ENCODE peak calls at places on chromosomes 11 and 22, in nine cellular contexts. B is M059J, O is PC-3, F is midbrain, H is NCI-H2171 treated with DMSO at 0.1 percent for 48 hours, D is pons, N is WERI-Rb-1, L is T47D, Z is brain microvascular endothelial cell. P is an unnamed sample.

GRCh38 chr22:29816539-29816938 is 21.5 kb downstream of the ASCC2 start:
- DNase-seq in B (no peak), O (no peak), F (no peak), H (peak; percentile 83), D (no peak), N (no peak), L (no peak), Z (no peak), P (no peak)

GRCh38 chr11:73761403-73761945 is 600 bp upstream of the RAB6A start:
- DNase-seq in B (no peak), O (no peak), F (no peak), H (no peak), D (no peak), N (no peak), L (no peak), Z (no peak), P (no peak)

GRCh38 chr11:121416909-121417567 is 35.1 kb upstream of the SORL1 start:
- DNase-seq in B (peak; percentile 97), O (peak; percentile 98), F (peak; percentile 72), H (no peak), D (peak; percentile 80), N (no peak), L (no peak), Z (peak; percentile 22), P (peak; percentile 66)

GRCh38 chr22:42939451-42939881 is 75.5 kb downstream of the PACSIN2 start:
- DNase-seq in B (peak; percentile 42), O (peak; percentile 40), F (no peak), H (no peak), D (no peak), N (no peak), L (no peak), Z (no peak), P (no peak)

GRCh38 chr22:48951836-48952235 is 875.8 kb downstream of the BRD1 start:
- DNase-seq in B (no peak), O (no peak), F (no peak), H (no peak), D (no peak), N (no peak), L (no peak), Z (no peak), P (no peak)

GRCh38 chr11:2885676-2886081 is at the start of gene CDKN1C:
- DNase-seq in B (peak; percentile 68), O (peak; percentile 75), F (peak; percentile 90), H (peak; percentile 17), D (peak; percentile 84), N (peak; percentile 88), L (peak; percentile 92), Z (peak; percentile 60), P (peak; percentile 95)

GRCh38 chr11:32008879-32009548 is 81.9 kb upstream of the RCN1 start:
- DNase-seq in B (no peak), O (no peak), F (no peak), H (no peak), D (no peak), N (no peak), L (no peak), Z (no peak), P (no peak)

GRCh38 chr22:32255217-32255616 is at the start of gene SLC5A4:
- DNase-seq in B (no peak), O (no peak), F (no peak), H (no peak), D (no peak), N (no peak), L (no peak), Z (no peak), P (no peak)

GRCh38 chr22:20867179-20868099 is 8.6 kb downstream of the SNAP29 start:
- DNase-seq in B (no peak), O (no peak), F (peak; percentile 41), H (peak; percentile 16), D (peak; percentile 85), N (no peak), L (peak; percentile 34), Z (no peak), P (peak; percentile 58)

GRCh38 chr11:83508804-83509203 is 222.6 kb upstream of the CCDC90B start:
- DNase-seq in B (no peak), O (no peak), F (no peak), H (peak; percentile 40), D (no peak), N (no peak), L (no peak), Z (no peak), P (no peak)

GRCh38 chr11:14611939-14612338 is 31.7 kb upstream of the PDE3B start:
- DNase-seq in B (no peak), O (no peak), F (no peak), H (no peak), D (no peak), N (no peak), L (no peak), Z (no peak), P (no peak)

P was measured in uterus.